ENCODE peak calls at places on chromosome 9, in four cellular contexts. One of them, this sample, is unnamed.

GRCh38 chr9:37566716-37567115 is 9.5 kb downstream of the FBXO10 start:
- DNase-seq in H1: no peak
- DNase-seq in GM12878: no peak
- DNase-seq in K562: no peak
- DNase-seq in this sample: peak; percentile 40

GRCh38 chr9:103574056-103574455 is 520.1 kb upstream of the SMC2 start:
- DNase-seq in H1: no peak
- DNase-seq in GM12878: no peak
- DNase-seq in K562: no peak
- DNase-seq in this sample: no peak

GRCh38 chr9:82513242-82513750 is 524.7 kb downstream of the SPATA31D1 start:
- DNase-seq in H1: no peak
- DNase-seq in GM12878: no peak
- DNase-seq in K562: no peak
- DNase-seq in this sample: no peak

GRCh38 chr9:16461231-16461840 is 409.1 kb downstream of the BNC2 start:
- DNase-seq in H1: peak; percentile 27
- DNase-seq in GM12878: peak; percentile 37
- DNase-seq in K562: no peak
- DNase-seq in this sample: no peak

GRCh38 chr9:116238751-116239340 is 85.3 kb downstream of the PAPPA start:
- DNase-seq in H1: no peak
- DNase-seq in GM12878: no peak
- DNase-seq in K562: no peak
- DNase-seq in this sample: no peak

GRCh38 chr9:27542519-27542918 is 12.9 kb upstream of the MOB3B start:
- DNase-seq in H1: no peak
- DNase-seq in GM12878: no peak
- DNase-seq in K562: no peak
- DNase-seq in this sample: no peak

GRCh38 chr9:120730661-120731514 is 16.6 kb upstream of the MEGF9 start:
- DNase-seq in H1: no peak
- DNase-seq in GM12878: no peak
- DNase-seq in K562: no peak
- DNase-seq in this sample: no peak

GRCh38 chr9:19781240-19781639 is 7.6 kb downstream of the SLC24A2 start:
- DNase-seq in H1: no peak
- DNase-seq in GM12878: no peak
- DNase-seq in K562: no peak
- DNase-seq in this sample: peak; percentile 27

GRCh38 chr9:22682536-22683392 is 236.1 kb downstream of the DMRTA1 start:
- DNase-seq in H1: no peak
- DNase-seq in GM12878: no peak
- DNase-seq in K562: no peak
- DNase-seq in this sample: no peak

GRCh38 chr9:110116543-110116885 is 91.4 kb downstream of the C9orf152 start:
- DNase-seq in H1: no peak
- DNase-seq in GM12878: no peak
- DNase-seq in K562: no peak
- DNase-seq in this sample: no peak
- TF ChIP-seq POLR2AphosphoS5 in H1: no peak
- TF ChIP-seq POLR2AphosphoS5 in GM12878: no peak
- TF ChIP-seq POLR2AphosphoS5 in K562: no peak
- TF ChIP-seq POLR2AphosphoS5 in this sample: no peak

DNA sequence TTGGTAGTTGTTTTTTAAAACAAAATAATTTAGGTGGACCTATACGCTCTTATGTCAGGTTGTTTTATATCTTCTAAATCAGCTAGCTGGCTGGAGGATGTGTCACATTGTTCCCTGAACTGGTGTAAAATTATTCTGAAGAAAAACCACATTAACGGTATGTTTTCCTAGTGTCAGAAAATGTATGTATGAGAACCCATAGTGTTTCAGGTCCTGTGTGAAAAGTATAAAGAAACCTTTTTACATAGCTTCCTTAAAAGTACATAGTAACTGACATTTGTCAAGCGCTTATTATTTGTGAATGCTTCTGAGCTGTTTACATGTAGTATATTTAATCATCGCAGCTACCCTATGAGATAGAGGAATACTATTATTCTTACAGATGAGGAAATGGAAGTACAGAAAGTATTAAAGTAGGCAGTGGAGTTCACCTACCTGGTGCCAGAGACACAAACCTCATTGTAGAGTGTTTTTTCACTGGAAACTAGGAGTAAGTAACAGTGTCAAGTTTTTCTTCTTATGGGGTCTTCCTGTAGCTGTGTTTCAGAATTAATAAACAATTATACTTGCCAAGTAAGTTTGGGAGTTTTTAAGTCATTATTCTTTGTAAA is 10.4 kb upstream of the FAM120AOS start:
- DNase-seq in H1: no peak
- DNase-seq in GM12878: no peak
- DNase-seq in K562: no peak
- DNase-seq in this sample: no peak
- TF ChIP-seq NRF1 in H1: no peak
- TF ChIP-seq NRF1 in GM12878: no peak
- TF ChIP-seq NRF1 in K562: no peak
- TF ChIP-seq NRF1 in this sample: no peak

DNA sequence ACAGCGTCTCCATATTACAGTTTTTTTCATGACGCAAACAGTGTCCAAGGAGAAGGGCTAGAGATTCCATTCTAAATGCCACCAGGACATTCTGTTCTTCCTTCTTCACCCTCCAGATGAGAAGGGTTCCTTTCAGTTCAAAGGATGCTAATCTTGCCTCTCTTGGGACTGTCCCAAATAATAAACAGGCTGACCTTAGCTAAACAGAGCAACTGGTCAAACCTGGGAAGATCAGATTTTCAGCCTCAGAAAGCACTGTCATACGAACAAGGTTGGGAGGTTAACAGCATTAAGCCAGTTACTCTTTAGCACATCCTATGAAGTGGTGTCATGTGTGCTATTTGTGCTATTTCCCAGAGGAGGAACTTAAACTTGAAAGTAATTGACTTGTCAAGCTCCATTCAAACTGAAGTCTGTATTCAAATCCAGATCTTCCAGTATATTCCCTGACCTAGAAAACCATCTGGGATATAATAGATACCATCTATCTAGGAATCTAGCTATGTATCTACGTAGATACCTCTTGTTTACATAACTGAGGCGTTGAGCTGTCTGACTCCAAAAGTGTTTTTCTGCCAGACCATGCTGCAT is 125.5 kb downstream of the LPAR1 start:
- DNase-seq in H1: no peak
- DNase-seq in GM12878: no peak
- DNase-seq in K562: no peak
- DNase-seq in this sample: no peak
- TF ChIP-seq POLR2AphosphoS5 in H1: no peak
- TF ChIP-seq POLR2AphosphoS5 in GM12878: no peak
- TF ChIP-seq POLR2AphosphoS5 in K562: no peak
- TF ChIP-seq POLR2AphosphoS5 in this sample: no peak

DNA sequence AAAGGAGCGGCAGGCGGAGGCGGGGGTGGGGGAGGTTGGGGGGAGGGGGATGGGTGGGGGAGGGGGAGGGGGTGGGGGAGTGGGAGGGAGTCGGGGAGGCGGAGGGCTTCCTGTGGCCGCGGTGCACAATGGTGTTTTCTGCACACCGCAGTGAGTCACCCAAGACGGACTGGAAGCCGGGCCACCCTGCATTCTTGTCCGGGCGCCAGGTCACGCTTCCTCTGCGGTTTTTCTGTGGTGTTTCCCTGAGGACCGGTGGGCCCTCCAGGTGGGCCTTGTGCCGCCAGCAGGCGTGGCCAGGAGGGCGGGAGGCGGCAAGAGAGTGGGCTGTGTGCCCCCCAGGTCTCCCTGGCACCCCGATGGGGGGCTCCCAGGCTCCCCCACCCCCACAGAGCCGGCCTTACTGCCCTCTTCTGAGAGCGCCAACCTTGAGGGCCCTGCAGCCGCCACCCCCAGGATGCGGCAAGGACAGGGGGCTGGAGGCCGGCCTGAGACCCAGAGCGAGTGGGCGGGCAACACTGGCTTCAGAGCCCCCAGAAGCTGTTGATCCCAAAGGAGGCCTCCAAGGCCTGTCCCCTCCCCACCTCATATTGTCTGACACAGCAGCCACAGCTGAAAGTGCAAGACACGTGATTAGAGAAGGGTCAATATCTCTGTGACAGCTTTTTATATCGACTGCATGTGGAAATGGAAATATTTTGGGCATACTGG is 11.1 kb downstream of the EXD3 start:
- DNase-seq in H1: no peak
- DNase-seq in GM12878: peak; percentile 43
- DNase-seq in K562: peak; percentile 80
- DNase-seq in this sample: no peak
- TF ChIP-seq NRF1 in H1: no peak
- TF ChIP-seq NRF1 in GM12878: no peak
- TF ChIP-seq NRF1 in K562: no peak
- TF ChIP-seq NRF1 in this sample: no peak

DNA sequence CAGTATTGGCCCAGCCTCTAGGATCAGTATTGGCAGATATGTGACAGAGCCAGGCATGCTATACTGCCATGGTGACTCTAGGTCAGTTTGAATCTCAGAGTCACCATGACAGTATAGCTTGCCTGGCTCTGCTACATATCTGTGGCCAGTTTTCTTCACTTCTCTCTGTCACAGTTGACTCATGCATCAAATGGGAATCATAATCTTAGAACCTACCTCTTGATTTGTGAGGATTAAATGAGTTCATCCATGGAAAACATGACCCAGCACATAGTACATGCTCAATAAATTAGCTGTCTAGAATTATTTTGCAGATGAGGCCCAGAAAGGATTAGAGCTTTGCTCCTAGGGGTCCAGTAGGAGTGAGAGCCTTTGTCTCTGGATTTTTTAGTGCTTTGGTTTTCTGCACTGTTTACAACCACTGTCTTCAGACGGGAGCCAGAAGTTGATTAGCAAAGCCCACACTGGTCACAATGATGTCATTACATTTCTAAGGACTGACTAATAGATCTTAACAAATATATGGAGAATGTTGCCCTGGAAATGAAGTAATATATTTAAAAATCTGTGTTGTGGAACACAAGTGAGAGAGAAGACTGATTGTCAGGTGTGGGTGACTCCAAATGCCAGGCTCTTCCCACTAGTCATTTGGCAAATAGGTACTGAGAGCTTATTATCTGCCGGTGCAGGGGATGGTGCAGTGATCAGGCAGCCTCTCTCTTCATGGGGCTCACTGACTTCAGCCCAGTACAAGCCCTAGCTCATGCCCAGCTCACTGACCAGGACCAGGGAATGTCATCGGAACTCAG is 76.0 kb downstream of the COL15A1 start:
- DNase-seq in H1: no peak
- DNase-seq in GM12878: no peak
- DNase-seq in K562: no peak
- DNase-seq in this sample: no peak
- TF ChIP-seq POLR2AphosphoS5 in H1: no peak
- TF ChIP-seq POLR2AphosphoS5 in GM12878: no peak
- TF ChIP-seq POLR2AphosphoS5 in K562: no peak
- TF ChIP-seq POLR2AphosphoS5 in this sample: peak; percentile 13

GRCh38 chr9:97128919-97129318 is 90.0 kb upstream of the CTSV start:
- DNase-seq in H1: no peak
- DNase-seq in GM12878: no peak
- DNase-seq in K562: no peak
- DNase-seq in this sample: no peak
- TF ChIP-seq NRF1 in H1: no peak
- TF ChIP-seq NRF1 in GM12878: no peak
- TF ChIP-seq NRF1 in K562: no peak
- TF ChIP-seq NRF1 in this sample: no peak

GRCh38 chr9:129143031-129143441 is 31.8 kb downstream of the PTPA start:
- DNase-seq in H1: no peak
- DNase-seq in GM12878: no peak
- DNase-seq in K562: peak; percentile 80
- DNase-seq in this sample: peak; percentile 87
- TF ChIP-seq POLR2AphosphoS5 in H1: no peak
- TF ChIP-seq POLR2AphosphoS5 in GM12878: no peak
- TF ChIP-seq POLR2AphosphoS5 in K562: no peak
- TF ChIP-seq POLR2AphosphoS5 in this sample: no peak

GRCh38 chr9:3331801-3332200 is 194.0 kb downstream of the RFX3 start:
- DNase-seq in H1: no peak
- DNase-seq in GM12878: no peak
- DNase-seq in K562: peak; percentile 8
- DNase-seq in this sample: peak; percentile 2
- TF ChIP-seq NRF1 in H1: no peak
- TF ChIP-seq NRF1 in GM12878: no peak
- TF ChIP-seq NRF1 in K562: no peak
- TF ChIP-seq NRF1 in this sample: no peak

GRCh38 chr9:1434082-1434481 is 383.9 kb downstream of the DMRT2 start:
- DNase-seq in H1: no peak
- DNase-seq in GM12878: no peak
- DNase-seq in K562: no peak
- DNase-seq in this sample: peak; percentile 11
- TF ChIP-seq POLR2AphosphoS5 in H1: no peak
- TF ChIP-seq POLR2AphosphoS5 in GM12878: no peak
- TF ChIP-seq POLR2AphosphoS5 in K562: no peak
- TF ChIP-seq POLR2AphosphoS5 in this sample: no peak

This sample was measured in SK-N-SH.